ENCODE peak calls at places on chromosomes 7 and 10, in seven cellular contexts. Z is HCT116; S is right cardiac atrium; G is colonic mucosa; Y is CD8-positive, alpha-beta memory T cell; R is GM23248; J is stomach. E is an unnamed sample.

GRCh38 chr10:126042906-126043305 is 146.5 kb downstream of the FANK1 start:
- DNase-seq in Z (no peak), S (no peak), G (no peak), Y (no peak), R (no peak), J (no peak), E (no peak)

GRCh38 chr10:73186266-73186665 is 18.3 kb downstream of the FAM149B1 start:
- DNase-seq in Z (no peak), S (no peak), G (no peak), Y (no peak), R (no peak), J (no peak), E (no peak)

GRCh38 chr7:97418312-97418711 is 300.8 kb downstream of the SDHAF3 start:
- DNase-seq in Z (peak; percentile 8), S (no peak), G (no peak), Y (no peak), R (no peak), J (no peak), E (no peak)

GRCh38 chr7:128359336-128359735 is 2.2 kb downstream of the PRRT4 start:
- DNase-seq in Z (no peak), S (no peak), G (no peak), Y (no peak), R (no peak), J (no peak), E (no peak)

GRCh38 chr7:73841689-73842247 is 548 bp downstream of the METTL27 start:
- DNase-seq in Z (no peak), S (no peak), G (no peak), Y (no peak), R (no peak), J (no peak), E (peak; percentile 58)

GRCh38 chr7:22821702-22822485 is 755 bp downstream of the TOMM7 start:
- DNase-seq in Z (no peak), S (no peak), G (peak; percentile 29), Y (peak; percentile 26), R (peak; percentile 44), J (no peak), E (no peak)

GRCh38 chr7:151189038-151189437 is 2.0 kb upstream of the ASB10 start:
- DNase-seq in Z (no peak), S (no peak), G (no peak), Y (no peak), R (no peak), J (no peak), E (no peak)

GRCh38 chr10:28263136-28263857 is 39.6 kb downstream of the MPP7 start:
- DNase-seq in Z (no peak), S (no peak), G (peak; percentile 66), Y (no peak), R (no peak), J (peak; percentile 41), E (no peak)

GRCh38 chr10:82737556-82737955 is 862.6 kb downstream of the NRG3 start:
- DNase-seq in Z (no peak), S (no peak), G (no peak), Y (no peak), R (no peak), J (no peak), E (peak; percentile 53)

GRCh38 chr7:101390901-101391301 is 28.2 kb downstream of the COL26A1 start:
- DNase-seq in Z (no peak), S (no peak), G (no peak), Y (peak; percentile 38), R (no peak), J (no peak), E (peak; percentile 56)

GRCh38 chr7:87398441-87398840 is 53.0 kb downstream of the CROT start:
- DNase-seq in Z (no peak), S (no peak), G (no peak), Y (no peak), R (peak; percentile 60), J (no peak), E (no peak)

GRCh38 chr7:25759281-25759680 is 392.7 kb upstream of the NFE2L3 start:
- DNase-seq in Z (no peak), S (no peak), G (no peak), Y (no peak), R (no peak), J (no peak), E (no peak)

GRCh38 chr7:92652536-92652935 is 62.3 kb upstream of the FAM133B start:
- DNase-seq in Z (no peak), S (no peak), G (no peak), Y (no peak), R (no peak), J (no peak), E (no peak)

GRCh38 chr7:21618706-21619105 is 75.9 kb downstream of the DNAH11 start:
- DNase-seq in Z (no peak), S (no peak), G (no peak), Y (no peak), R (no peak), J (no peak), E (no peak)
- H3K9me3 ChIP-seq in Z (no peaks in the 10 kb centered on the region), S (no peaks in the 10 kb centered on the region), G (no peaks in the 10 kb centered on the region), Y (no peaks in the 10 kb centered on the region), R (no peaks in the 10 kb centered on the region), J (no peaks in the 10 kb centered on the region), E (peaks cover 5% of the 10 kb centered on the region)

DNA sequence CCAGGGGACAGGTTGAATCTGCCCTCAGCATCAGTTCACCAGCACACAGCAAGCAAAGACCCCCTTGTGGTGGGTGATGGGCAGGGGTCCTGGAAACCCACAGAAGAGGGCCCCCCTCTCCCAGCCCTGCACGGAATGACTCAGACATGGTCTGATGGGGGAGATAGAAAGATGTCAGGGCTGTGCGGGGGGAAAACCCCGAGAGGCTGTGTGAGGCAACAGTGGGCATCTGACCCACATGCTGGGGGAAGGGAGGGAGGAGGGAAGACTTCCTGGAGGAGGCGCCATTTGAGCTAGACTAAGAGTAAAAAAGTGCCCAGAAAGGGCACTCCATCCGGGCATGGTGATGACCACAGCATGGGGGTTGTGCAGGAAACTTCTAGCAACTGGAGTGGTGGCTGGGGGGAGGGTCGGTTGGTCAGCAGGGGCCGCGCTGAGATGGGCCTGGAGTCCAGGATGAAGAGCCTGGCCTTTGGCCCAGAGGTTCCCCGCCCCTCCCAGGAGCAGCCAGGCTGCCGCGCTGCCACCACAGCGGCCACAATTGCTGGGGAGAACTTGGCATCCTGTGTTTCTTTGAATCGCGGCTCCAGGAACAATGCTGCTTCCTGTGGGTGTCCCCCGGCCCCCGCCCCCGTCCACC is 2.5 kb downstream of the LFNG start:
- DNase-seq in Z (no peak), S (peak; percentile 62), G (peak; percentile 76), Y (peak; percentile 59), R (peak; percentile 37), J (no peak), E (no peak)
- H3K27ac ChIP-seq in Z (peak overlapping the region; percentile 98), S (no peak overlapping the region), G (peak overlapping the region; percentile 82), Y (peak overlapping the region; percentile 40), R (no peak overlapping the region), J (peak overlapping the region; percentile 84), E (no peak overlapping the region)

DNA sequence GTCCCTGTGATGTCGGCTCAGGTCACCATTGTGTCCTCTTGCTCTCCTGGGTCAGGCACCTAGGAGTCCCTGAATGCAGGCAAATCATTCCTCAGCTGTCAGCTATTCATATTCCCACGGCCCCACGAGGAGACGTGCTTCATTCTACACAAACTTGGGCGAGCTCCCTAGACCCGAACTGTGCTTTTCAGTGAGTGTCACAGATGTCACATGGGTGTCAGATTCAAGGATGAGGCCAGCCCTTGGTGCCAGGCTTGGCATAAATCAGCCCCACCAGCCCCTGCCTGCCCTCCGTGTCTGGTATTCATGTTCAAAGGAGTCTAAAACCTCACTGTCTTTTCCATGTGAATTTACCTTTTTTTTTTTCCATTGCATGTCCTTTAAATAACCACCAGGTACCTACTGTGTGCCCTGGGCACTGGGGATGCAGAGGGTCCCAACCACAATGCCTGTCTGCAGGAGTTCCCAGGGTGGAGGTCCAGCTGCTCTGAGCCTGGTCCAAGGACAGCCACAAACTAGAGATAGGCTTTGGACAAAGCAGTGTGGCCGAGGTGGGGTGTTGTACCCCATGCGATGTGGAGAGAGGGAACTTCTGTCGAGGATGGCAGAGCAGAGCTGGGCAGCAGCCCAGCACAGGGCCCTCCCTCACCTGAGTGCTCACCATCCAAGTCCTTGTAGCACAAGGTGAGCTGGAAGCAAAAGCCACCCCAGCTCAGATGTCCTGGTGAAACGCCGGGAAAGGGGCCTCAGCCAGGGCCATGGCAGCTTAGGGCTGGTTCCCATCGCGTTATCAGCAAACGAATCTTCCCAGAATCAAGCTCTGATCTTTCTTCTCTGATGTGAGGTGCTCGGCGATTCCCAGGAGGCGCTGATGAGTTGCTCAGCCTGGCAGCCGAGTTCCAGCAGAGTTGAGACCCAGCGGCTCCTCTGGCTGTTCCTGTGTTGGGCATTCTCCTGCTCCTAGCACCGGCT is 611.9 kb downstream of the PTPRN2 start:
- DNase-seq in Z (no peak), S (no peak), G (no peak), Y (no peak), R (no peak), J (no peak), E (no peak)
- H3K9me3 ChIP-seq in Z (no peaks in the 10 kb centered on the region), S (peaks cover 1% of the 10 kb centered on the region), G (no peaks in the 10 kb centered on the region), Y (no peaks in the 10 kb centered on the region), R (no peaks in the 10 kb centered on the region), J (peaks cover 33% of the 10 kb centered on the region), E (peaks cover 14% of the 10 kb centered on the region)

DNA sequence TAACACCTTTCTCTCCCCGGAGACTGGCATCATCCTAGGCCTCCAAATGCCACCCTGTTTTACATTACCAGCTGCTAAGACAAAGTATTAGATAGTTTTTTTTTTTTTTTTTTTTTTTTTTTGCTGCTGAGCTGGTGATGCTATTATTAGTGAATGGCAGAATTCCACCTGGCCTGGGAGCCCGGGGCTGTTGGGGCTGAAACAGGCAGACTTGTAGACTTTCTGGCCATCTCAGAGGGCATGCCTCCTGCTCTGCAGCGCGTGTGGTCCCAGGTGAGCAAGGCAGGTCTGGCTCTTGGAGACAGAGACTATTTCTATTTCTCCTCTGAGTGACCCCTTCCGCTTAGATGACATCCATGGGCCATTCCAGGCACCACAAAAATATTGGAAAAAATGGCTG is 104.2 kb downstream of the EMX2 start:
- DNase-seq in Z (no peak), S (no peak), G (no peak), Y (no peak), R (no peak), J (no peak), E (no peak)
- H3K27ac ChIP-seq in Z (no peak overlapping the region), S (no peak overlapping the region), G (no peak overlapping the region), Y (no peak overlapping the region), R (no peak overlapping the region), J (no peak overlapping the region), E (no peak overlapping the region)

GRCh38 chr7:5678295-5679046 is 103.0 kb downstream of the RNF216 start:
- DNase-seq in Z (no peak), S (no peak), G (no peak), Y (no peak), R (no peak), J (no peak), E (peak; percentile 28)
- H3K9me3 ChIP-seq in Z (no peaks in the 10 kb centered on the region), S (no peaks in the 10 kb centered on the region), G (no peaks in the 10 kb centered on the region), Y (no peaks in the 10 kb centered on the region), R (no peaks in the 10 kb centered on the region), J (no peaks in the 10 kb centered on the region), E (no peaks in the 10 kb centered on the region)

GRCh38 chr7:41046221-41046761 is 656.6 kb downstream of the INHBA start:
- DNase-seq in Z (no peak), S (peak; percentile 25), G (no peak), Y (no peak), R (no peak), J (no peak), E (no peak)
- H3K27ac ChIP-seq in Z (no peak overlapping the region), S (no peak overlapping the region), G (no peak overlapping the region), Y (no peak overlapping the region), R (no peak overlapping the region), J (no peak overlapping the region), E (no peak overlapping the region)

E was measured in WERI-Rb-1.